ENCODE peak calls at places on chromosomes 4 and X, in six cellular contexts. One of them, this sample, is unnamed.

GRCh38 chrX:123084797-123085196 is 99.3 kb upstream of the GRIA3 start:
- DNase-seq in fibroblast of pulmonary artery: peak; percentile 49
- DNase-seq in cardiac muscle cell: no peak
- DNase-seq in HFF-Myc: no peak
- DNase-seq in activated B cell treated with CpG ODN at 0.5 μM for 24 hours: no peak
- DNase-seq in CD8-positive, alpha-beta T cell: no peak
- DNase-seq in this sample: peak; percentile 86

GRCh38 chr4:75385139-75385538 is 129.1 kb downstream of the RCHY1 start:
- DNase-seq in activated B cell treated with CpG ODN at 0.5 μM for 24 hours: no peak
- DNase-seq in cardiac muscle cell: no peak
- DNase-seq in CD8-positive, alpha-beta T cell: no peak
- DNase-seq in HFF-Myc: no peak
- DNase-seq in fibroblast of pulmonary artery: no peak
- DNase-seq in this sample: no peak

GRCh38 chrX:130560558-130560957 is 158.8 kb downstream of the RBMX2 start:
- DNase-seq in CD8-positive, alpha-beta T cell: no peak
- DNase-seq in cardiac muscle cell: no peak
- DNase-seq in fibroblast of pulmonary artery: no peak
- DNase-seq in activated B cell treated with CpG ODN at 0.5 μM for 24 hours: no peak
- DNase-seq in HFF-Myc: no peak
- DNase-seq in this sample: no peak

GRCh38 chr4:52837716-52838558 is 24.2 kb upstream of the RASL11B start:
- DNase-seq in activated B cell treated with CpG ODN at 0.5 μM for 24 hours: no peak
- DNase-seq in fibroblast of pulmonary artery: peak; percentile 35
- DNase-seq in cardiac muscle cell: peak; percentile 43
- DNase-seq in CD8-positive, alpha-beta T cell: no peak
- DNase-seq in HFF-Myc: no peak
- DNase-seq in this sample: peak; percentile 98

GRCh38 chr4:121185960-121186359 is 21.8 kb upstream of the TNIP3 start:
- DNase-seq in cardiac muscle cell: no peak
- DNase-seq in fibroblast of pulmonary artery: no peak
- DNase-seq in CD8-positive, alpha-beta T cell: no peak
- DNase-seq in HFF-Myc: no peak
- DNase-seq in activated B cell treated with CpG ODN at 0.5 μM for 24 hours: no peak
- DNase-seq in this sample: no peak

GRCh38 chrX:2705461-2705860 is 14.4 kb downstream of the CD99 start:
- DNase-seq in fibroblast of pulmonary artery: no peak
- DNase-seq in activated B cell treated with CpG ODN at 0.5 μM for 24 hours: no peak
- DNase-seq in HFF-Myc: no peak
- DNase-seq in CD8-positive, alpha-beta T cell: no peak
- DNase-seq in cardiac muscle cell: no peak
- DNase-seq in this sample: no peak

GRCh38 chrX:51494409-51494808 is 2.0 kb downstream of the NUDT11 start:
- DNase-seq in cardiac muscle cell: peak; percentile 10
- DNase-seq in fibroblast of pulmonary artery: no peak
- DNase-seq in CD8-positive, alpha-beta T cell: no peak
- DNase-seq in HFF-Myc: no peak
- DNase-seq in activated B cell treated with CpG ODN at 0.5 μM for 24 hours: no peak
- DNase-seq in this sample: no peak

GRCh38 chr4:3701271-3702083 is 64.7 kb upstream of the ADRA2C start:
- DNase-seq in CD8-positive, alpha-beta T cell: no peak
- DNase-seq in fibroblast of pulmonary artery: no peak
- DNase-seq in HFF-Myc: no peak
- DNase-seq in activated B cell treated with CpG ODN at 0.5 μM for 24 hours: no peak
- DNase-seq in cardiac muscle cell: no peak
- DNase-seq in this sample: no peak

GRCh38 chr4:81555489-81555888 is 83.8 kb upstream of the RASGEF1B start:
- DNase-seq in fibroblast of pulmonary artery: no peak
- DNase-seq in HFF-Myc: no peak
- DNase-seq in CD8-positive, alpha-beta T cell: no peak
- DNase-seq in activated B cell treated with CpG ODN at 0.5 μM for 24 hours: no peak
- DNase-seq in cardiac muscle cell: no peak
- DNase-seq in this sample: no peak

GRCh38 chrX:40831750-40832149 is 96.4 kb upstream of the MED14 start:
- DNase-seq in cardiac muscle cell: no peak
- DNase-seq in fibroblast of pulmonary artery: no peak
- DNase-seq in CD8-positive, alpha-beta T cell: no peak
- DNase-seq in activated B cell treated with CpG ODN at 0.5 μM for 24 hours: no peak
- DNase-seq in HFF-Myc: no peak
- DNase-seq in this sample: no peak

GRCh38 chrX:6227445-6227820 is 1.2 kb downstream of the NLGN4X start:
- DNase-seq in HFF-Myc: no peak
- DNase-seq in CD8-positive, alpha-beta T cell: no peak
- DNase-seq in fibroblast of pulmonary artery: no peak
- DNase-seq in activated B cell treated with CpG ODN at 0.5 μM for 24 hours: no peak
- DNase-seq in cardiac muscle cell: no peak
- DNase-seq in this sample: no peak

GRCh38 chr4:39770471-39770870 is 72.5 kb downstream of the UBE2K start:
- DNase-seq in activated B cell treated with CpG ODN at 0.5 μM for 24 hours: no peak
- DNase-seq in fibroblast of pulmonary artery: no peak
- DNase-seq in cardiac muscle cell: no peak
- DNase-seq in CD8-positive, alpha-beta T cell: no peak
- DNase-seq in HFF-Myc: no peak
- DNase-seq in this sample: no peak

GRCh38 chr4:4752025-4752424 is 107.4 kb upstream of the MSX1 start:
- DNase-seq in activated B cell treated with CpG ODN at 0.5 μM for 24 hours: no peak
- DNase-seq in fibroblast of pulmonary artery: no peak
- DNase-seq in cardiac muscle cell: no peak
- DNase-seq in HFF-Myc: no peak
- DNase-seq in CD8-positive, alpha-beta T cell: no peak
- DNase-seq in this sample: peak; percentile 41

GRCh38 chrX:56232221-56233082 is at the start of gene KLF8:
- DNase-seq in cardiac muscle cell: peak; percentile 8
- DNase-seq in HFF-Myc: no peak
- DNase-seq in CD8-positive, alpha-beta T cell: peak; percentile 12
- DNase-seq in activated B cell treated with CpG ODN at 0.5 μM for 24 hours: peak; percentile 25
- DNase-seq in fibroblast of pulmonary artery: no peak
- DNase-seq in this sample: peak; percentile 68

GRCh38 chr4:6785572-6785925 is 3.0 kb downstream of the KIAA0232 start:
- DNase-seq in cardiac muscle cell: no peak
- DNase-seq in activated B cell treated with CpG ODN at 0.5 μM for 24 hours: no peak
- DNase-seq in CD8-positive, alpha-beta T cell: no peak
- DNase-seq in fibroblast of pulmonary artery: no peak
- DNase-seq in HFF-Myc: no peak
- DNase-seq in this sample: no peak

GRCh38 chr4:186258216-186258811 is 7.7 kb upstream of the F11 start:
- DNase-seq in HFF-Myc: no peak
- DNase-seq in fibroblast of pulmonary artery: no peak
- DNase-seq in activated B cell treated with CpG ODN at 0.5 μM for 24 hours: no peak
- DNase-seq in CD8-positive, alpha-beta T cell: no peak
- DNase-seq in cardiac muscle cell: no peak
- DNase-seq in this sample: no peak

DNA sequence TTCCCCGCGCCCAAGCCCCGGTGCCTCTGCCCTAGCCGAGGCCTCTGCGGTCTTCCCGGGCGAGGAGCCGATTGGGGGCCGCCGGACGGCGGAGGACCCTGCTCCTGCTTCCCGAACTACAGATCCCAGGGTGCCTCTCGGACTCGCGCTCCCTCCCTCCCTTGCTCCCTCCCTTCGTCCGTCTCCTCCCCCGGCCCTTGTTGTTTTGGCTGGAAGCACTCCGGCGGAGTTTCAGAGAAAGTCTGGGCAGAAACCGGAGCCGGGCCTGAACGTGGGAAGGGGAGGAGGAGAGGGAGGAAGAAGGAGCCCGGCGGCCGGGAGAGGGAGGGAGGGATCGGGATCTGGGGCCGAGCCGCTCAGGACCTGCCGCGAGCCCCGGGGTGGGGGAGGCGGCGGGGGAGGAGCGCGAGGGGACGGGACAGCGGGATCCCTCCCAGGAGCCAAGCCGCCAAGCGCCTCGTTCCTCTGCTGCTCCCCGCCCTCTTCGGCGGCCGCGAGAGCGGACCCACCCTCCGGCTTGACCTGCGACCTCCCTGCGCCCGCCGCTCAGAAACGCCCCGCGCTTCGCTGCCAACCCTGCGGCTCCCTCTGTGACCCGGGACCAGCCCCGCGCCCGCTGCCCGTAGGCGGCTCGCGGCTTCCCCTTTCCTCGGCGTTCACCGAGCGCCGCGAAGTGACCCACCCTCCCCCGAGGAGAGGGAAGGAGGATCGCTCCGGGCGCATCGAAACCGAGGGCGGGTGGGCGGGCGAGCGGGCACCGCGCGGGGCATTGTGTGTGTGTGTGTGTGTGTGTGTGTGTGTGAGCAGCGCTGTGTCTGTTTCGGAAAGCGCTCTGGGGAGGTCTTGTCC is 473 bp upstream of the GAB1 start:
- DNase-seq in activated B cell treated with CpG ODN at 0.5 μM for 24 hours: peak; percentile 67
- DNase-seq in HFF-Myc: peak; percentile 81
- DNase-seq in CD8-positive, alpha-beta T cell: peak; percentile 7
- DNase-seq in cardiac muscle cell: peak; percentile 96
- DNase-seq in fibroblast of pulmonary artery: peak; percentile 93
- DNase-seq in this sample: peak; percentile 86
- TF ChIP-seq CTCF in activated B cell treated with CpG ODN at 0.5 μM for 24 hours: no peak
- TF ChIP-seq CTCF in HFF-Myc: no peak
- TF ChIP-seq CTCF in CD8-positive, alpha-beta T cell: no peak
- TF ChIP-seq CTCF in cardiac muscle cell: no peak
- TF ChIP-seq CTCF in fibroblast of pulmonary artery: peak; percentile 1
- TF ChIP-seq CTCF in this sample: no peak

GRCh38 chr4:67873116-67873515 is 10.7 kb downstream of the TMPRSS11D start:
- DNase-seq in HFF-Myc: no peak
- DNase-seq in cardiac muscle cell: no peak
- DNase-seq in CD8-positive, alpha-beta T cell: no peak
- DNase-seq in fibroblast of pulmonary artery: no peak
- DNase-seq in activated B cell treated with CpG ODN at 0.5 μM for 24 hours: no peak
- DNase-seq in this sample: peak; percentile 77

GRCh38 chr4:67877086-67877485 is 6.7 kb downstream of the TMPRSS11D start:
- DNase-seq in activated B cell treated with CpG ODN at 0.5 μM for 24 hours: no peak
- DNase-seq in cardiac muscle cell: no peak
- DNase-seq in HFF-Myc: no peak
- DNase-seq in CD8-positive, alpha-beta T cell: no peak
- DNase-seq in fibroblast of pulmonary artery: no peak
- DNase-seq in this sample: no peak

GRCh38 chr4:67869580-67870190 is 14.1 kb downstream of the TMPRSS11D start:
- DNase-seq in activated B cell treated with CpG ODN at 0.5 μM for 24 hours: no peak
- DNase-seq in cardiac muscle cell: no peak
- DNase-seq in HFF-Myc: no peak
- DNase-seq in fibroblast of pulmonary artery: no peak
- DNase-seq in CD8-positive, alpha-beta T cell: no peak
- DNase-seq in this sample: peak; percentile 57

GRCh38 chr4:67875011-67875410 is 8.8 kb downstream of the TMPRSS11D start:
- DNase-seq in fibroblast of pulmonary artery: peak; percentile 20
- DNase-seq in CD8-positive, alpha-beta T cell: no peak
- DNase-seq in cardiac muscle cell: peak; percentile 6
- DNase-seq in HFF-Myc: no peak
- DNase-seq in activated B cell treated with CpG ODN at 0.5 μM for 24 hours: no peak
- DNase-seq in this sample: peak; percentile 57

DNA sequence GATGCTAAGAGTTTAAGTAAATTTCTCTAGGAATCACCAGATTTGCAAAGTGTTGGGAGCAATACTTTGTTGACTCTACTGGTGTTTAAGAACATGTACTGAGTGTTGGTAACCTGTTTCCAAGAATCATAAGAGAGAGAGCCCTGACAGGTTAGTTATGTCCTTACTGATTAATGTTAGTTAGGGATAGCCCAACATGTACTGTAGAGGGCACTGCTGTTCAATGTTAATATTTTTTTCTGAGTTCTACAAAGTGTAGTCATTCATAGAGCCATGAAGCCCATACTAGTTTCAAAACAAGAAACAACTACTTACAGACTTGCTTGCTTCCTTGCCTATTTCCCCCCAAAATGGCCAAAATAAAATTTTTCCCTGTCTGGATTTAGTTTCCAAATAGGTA is 11.9 kb downstream of the TMPRSS11D start:
- DNase-seq in fibroblast of pulmonary artery: peak; percentile 76
- DNase-seq in HFF-Myc: peak; percentile 39
- DNase-seq in activated B cell treated with CpG ODN at 0.5 μM for 24 hours: no peak
- DNase-seq in CD8-positive, alpha-beta T cell: no peak
- DNase-seq in cardiac muscle cell: peak; percentile 69
- DNase-seq in this sample: peak; percentile 80
- TF ChIP-seq CTCF in fibroblast of pulmonary artery: peak; percentile 68
- TF ChIP-seq CTCF in HFF-Myc: peak; percentile 30
- TF ChIP-seq CTCF in activated B cell treated with CpG ODN at 0.5 μM for 24 hours: no peak
- TF ChIP-seq CTCF in CD8-positive, alpha-beta T cell: no peak
- TF ChIP-seq CTCF in cardiac muscle cell: peak; percentile 61
- TF ChIP-seq CTCF in this sample: peak; percentile 54

GRCh38 chr4:183601381-183601780 is 57.6 kb downstream of the RWDD4 start:
- DNase-seq in cardiac muscle cell: no peak
- DNase-seq in HFF-Myc: no peak
- DNase-seq in activated B cell treated with CpG ODN at 0.5 μM for 24 hours: no peak
- DNase-seq in CD8-positive, alpha-beta T cell: no peak
- DNase-seq in fibroblast of pulmonary artery: no peak
- DNase-seq in this sample: no peak
- TF ChIP-seq CTCF in cardiac muscle cell: no peak
- TF ChIP-seq CTCF in HFF-Myc: no peak
- TF ChIP-seq CTCF in activated B cell treated with CpG ODN at 0.5 μM for 24 hours: no peak
- TF ChIP-seq CTCF in CD8-positive, alpha-beta T cell: no peak
- TF ChIP-seq CTCF in fibroblast of pulmonary artery: no peak
- TF ChIP-seq CTCF in this sample: no peak

GRCh38 chrX:154525606-154526490 is 9.8 kb upstream of the FAM3A start:
- DNase-seq in activated B cell treated with CpG ODN at 0.5 μM for 24 hours: no peak
- DNase-seq in cardiac muscle cell: no peak
- DNase-seq in CD8-positive, alpha-beta T cell: no peak
- DNase-seq in fibroblast of pulmonary artery: no peak
- DNase-seq in HFF-Myc: no peak
- DNase-seq in this sample: peak; percentile 62

GRCh38 chrX:154529206-154529612 is 13.2 kb upstream of the FAM3A start:
- DNase-seq in HFF-Myc: no peak
- DNase-seq in fibroblast of pulmonary artery: peak; percentile 34
- DNase-seq in CD8-positive, alpha-beta T cell: no peak
- DNase-seq in activated B cell treated with CpG ODN at 0.5 μM for 24 hours: no peak
- DNase-seq in cardiac muscle cell: peak; percentile 56
- DNase-seq in this sample: no peak

GRCh38 chrX:154531626-154532025 is 15.0 kb downstream of the G6PD start:
- DNase-seq in fibroblast of pulmonary artery: peak; percentile 40
- DNase-seq in HFF-Myc: no peak
- DNase-seq in activated B cell treated with CpG ODN at 0.5 μM for 24 hours: no peak
- DNase-seq in CD8-positive, alpha-beta T cell: no peak
- DNase-seq in cardiac muscle cell: no peak
- DNase-seq in this sample: no peak

GRCh38 chrX:154530286-154530685 is 14.3 kb upstream of the FAM3A start:
- DNase-seq in cardiac muscle cell: no peak
- DNase-seq in activated B cell treated with CpG ODN at 0.5 μM for 24 hours: no peak
- DNase-seq in fibroblast of pulmonary artery: no peak
- DNase-seq in HFF-Myc: no peak
- DNase-seq in CD8-positive, alpha-beta T cell: no peak
- DNase-seq in this sample: no peak

DNA sequence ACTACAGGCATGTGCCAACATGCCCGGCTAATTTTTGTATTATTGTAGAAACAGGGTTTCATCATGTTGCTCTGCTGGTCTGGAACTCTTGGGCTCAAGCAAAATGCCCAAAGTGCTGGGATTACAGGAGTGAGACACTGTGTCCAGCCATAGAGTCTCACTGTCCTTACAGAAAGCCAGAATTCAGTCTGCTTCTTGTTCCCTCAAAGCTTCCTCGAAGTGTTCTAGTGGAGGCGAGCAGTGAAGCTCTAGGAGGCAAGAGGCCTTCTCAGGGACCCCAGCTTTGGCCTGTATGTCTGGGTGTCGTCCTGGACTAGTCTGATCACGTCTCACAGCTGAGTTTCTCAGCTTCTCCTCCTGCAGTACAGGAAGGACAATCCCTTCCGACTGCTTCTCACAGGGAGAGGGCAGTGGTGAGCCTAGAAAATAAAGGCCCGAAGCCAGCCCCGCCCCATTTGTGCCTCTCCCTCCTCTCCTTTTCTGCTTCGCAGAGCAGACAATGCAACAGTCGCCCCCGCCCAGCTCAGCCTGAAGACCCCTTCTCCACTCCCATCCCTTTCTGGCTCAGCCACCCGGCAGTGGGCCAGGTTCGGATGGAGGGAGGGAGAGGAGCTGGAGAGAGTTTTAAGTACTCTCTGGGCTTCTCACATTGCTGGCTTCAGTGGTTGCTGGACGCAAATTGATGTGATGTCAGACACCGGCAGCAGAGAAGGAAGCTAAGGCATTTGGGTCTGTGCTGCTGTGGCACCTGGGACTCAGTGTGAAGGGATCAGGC is 11.1 kb upstream of the FAM3A start:
- DNase-seq in activated B cell treated with CpG ODN at 0.5 μM for 24 hours: peak; percentile 44
- DNase-seq in cardiac muscle cell: peak; percentile 84
- DNase-seq in CD8-positive, alpha-beta T cell: peak; percentile 48
- DNase-seq in fibroblast of pulmonary artery: peak; percentile 82
- DNase-seq in HFF-Myc: no peak
- DNase-seq in this sample: peak; percentile 77
- TF ChIP-seq CTCF in activated B cell treated with CpG ODN at 0.5 μM for 24 hours: no peak
- TF ChIP-seq CTCF in cardiac muscle cell: peak; percentile 52
- TF ChIP-seq CTCF in CD8-positive, alpha-beta T cell: no peak
- TF ChIP-seq CTCF in fibroblast of pulmonary artery: peak; percentile 60
- TF ChIP-seq CTCF in HFF-Myc: peak; percentile 53
- TF ChIP-seq CTCF in this sample: peak; percentile 56